ENCODE peak calls at places on chromosomes 6 and 20, in four cellular contexts. Z is uterus, L is body of pancreas, J is fibroblast of lung. O is an unnamed sample.
A peak's percentile ranks its signal among the peaks of the same experiment; 100 is the strongest.

GRCh38 chr6:169162249-169162967 is 91.2 kb downstream of the THBS2 start:
- DNase-seq in J (no peak), Z (no peak), L (no peak), O (no peak)

GRCh38 chr20:45154183-45154582 is 20.5 kb upstream of the PI3 start:
- DNase-seq in Z (no peak), J (no peak), L (no peak), O (no peak)

GRCh38 chr6:39339557-39340555 is 17.4 kb upstream of the KCNK16 start:
- DNase-seq in Z (no peak), L (peak; percentile 85), J (no peak), O (no peak)

GRCh38 chr6:14661188-14661587 is 543.6 kb downstream of the CD83 start:
- DNase-seq in Z (no peak), L (no peak), J (no peak), O (no peak)

GRCh38 chr6:102494808-102495207 is 1101.3 kb downstream of the GRIK2 start:
- DNase-seq in Z (no peak), J (no peak), L (no peak), O (no peak)

GRCh38 chr6:135161996-135162395 is 19.1 kb upstream of the MYB start:
- DNase-seq in L (no peak), Z (no peak), J (no peak), O (no peak)

GRCh38 chr6:170532867-170533488 is 20.1 kb downstream of the PSMB1 start:
- DNase-seq in J (peak; percentile 11), Z (no peak), L (no peak), O (no peak)

GRCh38 chr20:6636209-6637159 is 131.0 kb upstream of the BMP2 start:
- DNase-seq in Z (no peak), J (peak; percentile 65), L (peak; percentile 46), O (no peak)

GRCh38 chr6:25404693-25405169 is 125.6 kb downstream of the CARMIL1 start:
- DNase-seq in L (no peak), Z (no peak), J (no peak), O (no peak)

GRCh38 chr6:127273499-127273898 is 6.8 kb downstream of the RNF146 start:
- DNase-seq in Z (no peak), L (no peak), J (no peak), O (no peak)

GRCh38 chr6:2875840-2876207 is 27.3 kb downstream of the SERPINB9 start:
- DNase-seq in Z (no peak), L (peak; percentile 31), J (no peak), O (no peak)

GRCh38 chr6:170297577-170298330 is 6.9 kb upstream of the DLL1 start:
- DNase-seq in L (peak; percentile 56), J (no peak), Z (no peak), O (no peak)

GRCh38 chr6:1821188-1822183 is 211.8 kb downstream of the FOXC1 start:
- DNase-seq in Z (no peak), J (peak; percentile 56), L (no peak), O (no peak)

GRCh38 chr20:46199198-46199597 is 81.1 kb downstream of the CD40 start:
- DNase-seq in J (no peak), L (no peak), Z (no peak), O (no peak)

GRCh38 chr20:58309607-58310290 is at the start of gene RAB22A:
- DNase-seq in J (peak; percentile 67), Z (peak; percentile 78), L (peak; percentile 87), O (peak; percentile 95)

GRCh38 chr20:57787969-57788781 is 78.4 kb upstream of the PMEPA1 start:
- DNase-seq in L (no peak), Z (no peak), J (no peak), O (peak; percentile 79)

GRCh38 chr20:47596003-47596571 is 94.4 kb downstream of the NCOA3 start:
- DNase-seq in Z (no peak), L (no peak), J (no peak), O (no peak)

GRCh38 chr6:47034919-47035318 is 7.2 kb downstream of the ADGRF1 start:
- DNase-seq in L (peak; percentile 19), J (peak; percentile 100), Z (peak; percentile 42), O (peak; percentile 89)

GRCh38 chr6:160132776-160133338 is 11.2 kb downstream of the SLC22A1 start:
- DNase-seq in Z (no peak), J (peak; percentile 30), L (no peak), O (no peak)

GRCh38 chr6:157020398-157021266 is 243.5 kb downstream of the ARID1B start:
- DNase-seq in Z (no peak), J (peak; percentile 62), L (peak; percentile 66), O (peak; percentile 65)

GRCh38 chr6:62707914-62708313 is 421.9 kb upstream of the KHDRBS2 start:
- DNase-seq in L (no peak), J (no peak), Z (no peak), O (no peak)

GRCh38 chr6:30013296-30013922 is 47.7 kb upstream of the POLR1H start:
- DNase-seq in Z (no peak), J (no peak), L (peak; percentile 13), O (no peak)

GRCh38 chr6:168558686-168559085 is 117.7 kb downstream of the SMOC2 start:
- DNase-seq in J (peak; percentile 0), L (no peak), Z (no peak), O (no peak)

GRCh38 chr20:25223179-25223661 is 24.7 kb upstream of the PYGB start:
- DNase-seq in L (no peak), Z (no peak), J (peak; percentile 97), O (peak; percentile 93)

GRCh38 chr6:121560476-121560875 is 125.0 kb downstream of the GJA1 start:
- DNase-seq in Z (no peak), J (no peak), L (no peak), O (no peak)

DNA sequence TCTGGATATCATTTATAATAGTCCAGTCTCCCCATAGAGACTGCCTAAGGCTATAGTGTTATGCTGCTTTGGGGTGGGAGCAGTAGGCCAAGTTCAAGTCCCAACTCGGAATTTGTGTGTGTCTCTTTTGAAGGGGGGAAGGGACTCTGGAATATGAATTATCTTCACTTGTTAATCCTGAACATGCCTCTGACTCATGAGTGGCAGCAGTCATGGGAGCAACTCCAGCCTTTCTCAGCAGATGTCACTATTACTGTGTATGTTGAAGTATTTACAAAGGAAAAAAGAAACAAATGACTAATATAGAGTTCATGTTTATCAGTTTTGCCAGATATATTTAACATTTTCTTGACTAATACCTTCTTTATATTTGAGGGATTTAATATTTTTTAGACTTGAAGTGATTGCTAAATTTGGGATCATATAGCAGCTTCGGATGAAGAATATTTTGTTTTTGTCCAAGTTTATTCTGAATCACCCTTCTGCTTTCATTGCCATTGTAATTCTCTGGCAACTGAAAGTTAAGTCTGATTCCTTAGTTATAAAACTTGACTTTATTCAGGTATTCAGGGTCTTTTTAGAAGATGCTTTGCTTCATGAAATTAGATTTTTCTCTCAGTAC is 23.4 kb downstream of the FAM217A start:
- DNase-seq in Z (no peak), J (peak; percentile 77), L (peak; percentile 63), O (no peak)
- TF ChIP-seq CTCF in Z (peak; percentile 9), J (peak; percentile 58), L (peak; percentile 30), O (peak; percentile 89)

GRCh38 chr6:163354779-163355431 is 59.6 kb upstream of the QKI start:
- DNase-seq in J (peak; percentile 72), Z (peak; percentile 60), L (peak; percentile 13), O (no peak)
- H3K27ac ChIP-seq in J (no peak overlapping the region), Z (peak overlapping the region; percentile 39), L (no peak overlapping the region), O (peak overlapping the region; percentile 53)

GRCh38 chr6:86728976-86729375 is 208.4 kb upstream of the HTR1E start:
- DNase-seq in J (no peak), L (no peak), Z (no peak), O (no peak)

GRCh38 chr6:86724695-86725094 is 212.6 kb upstream of the HTR1E start:
- DNase-seq in L (no peak), J (no peak), Z (no peak), O (no peak)

GRCh38 chr6:86723729-86724128 is 213.6 kb upstream of the HTR1E start:
- DNase-seq in Z (no peak), J (no peak), L (no peak), O (no peak)

GRCh38 chr6:86723131-86723530 is 214.2 kb upstream of the HTR1E start:
- DNase-seq in J (no peak), Z (no peak), L (no peak), O (no peak)
- H3K4me3 ChIP-seq in J (no peak overlapping the region), Z (no peak overlapping the region), L (no peak overlapping the region), O (no peak overlapping the region)

DNA sequence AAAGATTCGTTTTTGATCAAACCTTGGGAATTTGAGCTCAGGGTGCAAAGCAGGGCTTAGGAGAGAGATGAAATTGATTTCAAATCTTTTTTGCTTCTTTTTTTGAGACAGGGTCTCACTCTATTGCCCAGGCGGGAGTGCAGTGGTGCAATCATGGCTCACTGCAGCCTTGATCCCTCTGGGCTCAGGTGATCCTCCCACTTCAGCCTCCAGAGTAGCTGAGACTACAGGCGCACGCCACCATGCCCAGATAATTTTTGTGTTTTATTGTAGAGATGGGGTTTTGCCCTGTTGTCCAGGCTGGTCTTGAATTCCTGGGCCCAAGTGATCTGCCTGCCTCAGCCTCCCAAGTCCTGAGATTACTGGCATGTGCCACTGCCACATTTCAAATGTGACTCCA is 58.7 kb downstream of the DOK5 start:
- DNase-seq in L (no peak), J (no peak), Z (no peak), O (no peak)
- TF ChIP-seq CTCF in L (no peak), J (no peak), Z (no peak), O (no peak)

O was measured in RWPE2.